ENCODE peak calls at places on chromosomes 11 and 22, in eight cellular contexts. L, J, W, C, U, D, S and X are unnamed samples.

GRCh38 chr11:77375114-77375513 is 73.6 kb upstream of the GDPD4 start:
- DNase-seq in U (no peak), S (no peak), D (no peak), C (no peak), J (no peak), W (no peak), L (no peak), X (no peak)

GRCh38 chr22:31922593-31922992 is 21.7 kb upstream of the YWHAH start:
- DNase-seq in C (no peak), S (no peak), J (no peak), W (no peak), L (no peak), U (no peak), D (no peak), X (no peak)

GRCh38 chr22:41367680-41368542 is 13.8 kb upstream of the TEF start:
- DNase-seq in S (no peak), C (peak), W (no peak), J (peak), L (peak), U (no peak), D (no peak), X (no peak)

GRCh38 chr22:48629631-48630443 is 1197.8 kb downstream of the BRD1 start:
- DNase-seq in C (no peak), S (no peak), W (no peak), U (no peak), D (no peak), J (no peak), L (no peak), X (no peak)

GRCh38 chr22:29049655-29050263 is 11.9 kb downstream of the C22orf31 start:
- DNase-seq in D (no peak), S (no peak), W (no peak), J (no peak), U (no peak), C (no peak), L (no peak), X (no peak)

GRCh38 chr11:32154275-32154674 is 63.4 kb downstream of the RCN1 start:
- DNase-seq in W (no peak), L (no peak), C (no peak), U (peak), J (no peak), S (no peak), D (no peak), X (no peak)

GRCh38 chr11:69521461-69521860 is 40.0 kb downstream of the LINC01488 start:
- DNase-seq in U (no peak), J (peak), W (no peak), S (no peak), D (no peak), C (no peak), L (no peak), X (no peak)

GRCh38 chr11:130726234-130726559 is 190.1 kb downstream of the SNX19 start:
- DNase-seq in D (no peak), W (peak), S (no peak), L (peak), C (peak), J (no peak), U (no peak), X (no peak)

GRCh38 chr11:67418476-67419281 is 3.2 kb downstream of the CARNS1 start:
- DNase-seq in C (no peak), W (peak), U (no peak), D (peak), L (no peak), J (no peak), S (peak), X (no peak)

GRCh38 chr11:24773326-24773725 is 276.5 kb downstream of the LUZP2 start:
- DNase-seq in D (no peak), S (no peak), L (no peak), W (no peak), U (no peak), C (no peak), J (no peak), X (peak)

GRCh38 chr11:38169286-38169685 is 1571.2 kb upstream of the RAG2 start:
- DNase-seq in L (no peak), U (no peak), S (no peak), C (no peak), D (no peak), J (no peak), W (no peak), X (peak)

GRCh38 chr11:34358258-34358665 is 452 bp upstream of the ABTB2 start:
- DNase-seq in C (peak), W (peak), S (peak), D (no peak), J (no peak), L (peak), U (peak), X (no peak)

GRCh38 chr11:113991170-113991569 is 16.3 kb downstream of the HTR3A start:
- DNase-seq in C (no peak), L (no peak), W (no peak), D (no peak), U (no peak), S (no peak), J (no peak), X (no peak)

GRCh38 chr11:3199537-3200295 is 18.9 kb downstream of the MRGPRG start:
- DNase-seq in U (no peak), D (no peak), S (no peak), C (peak), W (no peak), J (no peak), L (peak), X (no peak)

GRCh38 chr11:34234086-34234740 is 123.6 kb downstream of the ABTB2 start:
- DNase-seq in J (no peak), D (peak), U (peak), C (no peak), S (peak), L (no peak), W (no peak), X (peak)

GRCh38 chr11:83827940-83828554 is 541.9 kb upstream of the CCDC90B start:
- DNase-seq in J (no peak), S (no peak), D (no peak), C (no peak), L (no peak), W (no peak), U (peak), X (no peak)

GRCh38 chr11:84714316-84714780 is 912.8 kb downstream of the DLG2 start:
- DNase-seq in D (no peak), J (peak), L (no peak), S (peak), C (peak), U (peak), W (peak), X (peak)

GRCh38 chr22:31625661-31626426 is 36.2 kb downstream of the PISD start:
- DNase-seq in J (no peak), S (no peak), L (no peak), C (no peak), W (peak), U (no peak), D (no peak), X (no peak)

GRCh38 chr11:73219396-73220285 is 1.6 kb downstream of the P2RY2 start:
- DNase-seq in D (no peak), L (no peak), U (no peak), S (no peak), W (no peak), C (peak), J (peak), X (no peak)

GRCh38 chr11:17185938-17186337 is 21.8 kb downstream of the PIK3C2A start:
- DNase-seq in U (no peak), D (no peak), W (no peak), S (no peak), L (no peak), J (no peak), C (no peak), X (no peak)

GRCh38 chr11:132980721-132981120 is 551.6 kb downstream of the OPCML start:
- DNase-seq in S (no peak), L (no peak), C (no peak), W (no peak), D (no peak), J (no peak), U (no peak), X (no peak)

GRCh38 chr11:45897556-45897955 is 9.5 kb downstream of the FREY1 start:
- DNase-seq in U (peak), L (no peak), W (peak), S (no peak), J (no peak), C (no peak), D (no peak), X (no peak)

GRCh38 chr11:133075351-133075750 is 456.9 kb downstream of the OPCML start:
- DNase-seq in U (no peak), C (no peak), J (no peak), W (no peak), L (no peak), S (no peak), D (no peak), X (no peak)

GRCh38 chr11:48098024-48098423 is 117.7 kb downstream of the PTPRJ start:
- DNase-seq in U (no peak), D (no peak), J (no peak), C (no peak), W (no peak), S (no peak), L (no peak), X (no peak)

GRCh38 chr11:28343304-28344233 is 235.4 kb downstream of the METTL15 start:
- DNase-seq in C (no peak), J (no peak), L (no peak), S (no peak), D (no peak), W (no peak), U (peak), X (peak)

GRCh38 chr11:2794419-2794795 is 91.2 kb downstream of the CDKN1C start:
- DNase-seq in W (peak), J (peak), L (no peak), D (no peak), U (no peak), C (peak), S (peak), X (no peak)

GRCh38 chr22:35749808-35750207 is 32.1 kb downstream of the APOL5 start:
- DNase-seq in J (no peak), U (no peak), C (no peak), D (no peak), W (no peak), L (no peak), S (no peak), X (no peak)

GRCh38 chr11:113862430-113862829 is 12.9 kb downstream of the USP28 start:
- DNase-seq in W (no peak), S (no peak), C (no peak), L (no peak), U (peak), D (no peak), J (no peak), X (no peak)

DNA sequence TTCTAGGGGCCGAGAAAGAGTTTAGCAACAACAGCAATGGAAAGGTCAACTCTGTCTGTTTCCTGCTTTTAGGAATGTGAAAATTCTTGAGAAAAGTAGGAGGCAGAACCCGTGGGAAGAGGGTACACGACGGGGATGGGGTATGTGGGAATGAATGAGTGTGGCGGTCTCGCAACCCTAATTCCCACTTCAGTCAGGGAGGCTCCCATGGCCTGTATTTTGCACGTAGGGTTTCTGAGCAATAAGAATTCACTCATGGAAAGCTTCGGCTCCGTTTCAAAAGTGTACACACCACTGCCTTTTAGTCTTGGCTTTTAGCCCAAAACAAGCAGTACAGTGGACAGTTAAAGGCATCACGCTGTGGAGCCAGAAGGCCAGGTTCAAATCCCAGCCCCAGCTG is 116.7 kb downstream of the MN1 start:
- DNase-seq in J (no peak), D (no peak), W (no peak), S (no peak), L (no peak), C (no peak), U (no peak), X (no peak)
- H3K27ac ChIP-seq in J (no peak), D (no peak), W (peak), S (no peak), L (peak), C (no peak), U (no peak), X (no peak)

GRCh38 chr22:46003271-46004091 is 26.5 kb upstream of the WNT7B start:
- DNase-seq in W (no peak), J (peak), S (no peak), D (no peak), L (no peak), C (no peak), U (no peak), X (no peak)

GRCh38 chr22:46001426-46002106 is 24.6 kb upstream of the WNT7B start:
- DNase-seq in U (no peak), C (no peak), L (no peak), W (no peak), J (peak), S (no peak), D (no peak), X (no peak)

GRCh38 chr22:46001046-46001425 is 24.1 kb upstream of the WNT7B start:
- DNase-seq in W (no peak), J (peak), S (no peak), U (no peak), D (no peak), C (no peak), L (no peak), X (no peak)

GRCh38 chr22:46004105-46004866 is 27.3 kb upstream of the WNT7B start:
- DNase-seq in C (no peak), W (no peak), U (no peak), S (no peak), D (peak), J (peak), L (no peak), X (no peak)

GRCh38 chr22:46002757-46003270 is 25.9 kb upstream of the WNT7B start:
- DNase-seq in U (no peak), S (no peak), L (no peak), C (no peak), D (no peak), W (peak), J (peak), X (no peak)
- H3K27ac ChIP-seq in U (peak), S (no peak), L (no peak), C (no peak), D (no peak), W (no peak), J (no peak), X (no peak)

GRCh38 chr22:37998543-37998942 is 14.2 kb upstream of the SOX10 start:
- DNase-seq in J (no peak), U (no peak), W (no peak), L (no peak), S (no peak), C (no peak), D (no peak), X (no peak)

GRCh38 chr22:37996515-37997246 is 12.3 kb upstream of the SOX10 start:
- DNase-seq in L (no peak), S (no peak), W (no peak), U (no peak), D (no peak), J (no peak), C (no peak), X (no peak)

GRCh38 chr22:37996079-37996478 is 11.7 kb upstream of the SOX10 start:
- DNase-seq in W (no peak), L (no peak), S (no peak), D (no peak), J (no peak), C (no peak), U (no peak), X (no peak)

GRCh38 chr22:37999236-37999635 is 14.9 kb upstream of the SOX10 start:
- DNase-seq in D (no peak), L (no peak), U (no peak), W (no peak), C (no peak), J (no peak), S (no peak), X (peak)

DNA sequence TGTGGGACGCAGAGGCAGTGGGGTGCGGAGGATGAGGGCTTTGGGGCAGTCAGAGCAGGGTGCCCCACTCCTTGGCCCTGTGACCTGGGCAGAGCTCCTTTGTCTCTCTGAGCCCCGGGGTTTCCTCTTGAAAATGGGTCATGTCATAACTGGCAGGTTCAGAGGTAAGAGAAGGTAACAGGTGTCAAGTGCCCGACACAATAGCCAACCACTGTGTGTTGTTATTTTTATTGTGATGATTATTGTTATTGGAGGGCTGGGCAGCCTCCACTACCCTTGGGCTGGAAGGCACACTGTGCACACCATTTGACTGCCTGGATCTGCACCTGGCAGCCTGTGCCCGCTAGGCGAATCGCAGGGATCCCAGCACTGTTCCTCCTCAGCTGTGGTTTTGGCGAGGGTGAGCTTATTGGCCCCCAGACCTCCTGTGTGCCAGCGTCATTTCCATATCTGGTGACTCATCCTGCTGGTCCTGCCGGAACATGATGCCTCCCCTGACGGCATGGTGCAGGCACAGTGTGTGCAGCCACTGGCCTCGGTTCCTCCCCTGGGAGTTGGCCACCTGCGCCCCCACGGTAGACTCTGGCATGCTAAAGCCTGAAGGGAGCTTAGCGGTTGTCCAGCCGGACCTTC is 15.4 kb upstream of the SOX10 start:
- DNase-seq in S (no peak), W (peak), U (no peak), D (no peak), L (no peak), C (no peak), J (no peak), X (peak)
- H3K27ac ChIP-seq in S (no peak), W (peak), U (peak), D (no peak), L (no peak), C (no peak), J (no peak), X (peak)

GRCh38 chr22:50018608-50019291 is 6.2 kb upstream of the IL17REL start:
- DNase-seq in C (no peak), W (no peak), J (no peak), U (no peak), L (no peak), D (no peak), S (peak), X (no peak)

GRCh38 chr22:50022171-50022819 is 9.7 kb upstream of the IL17REL start:
- DNase-seq in D (no peak), C (no peak), U (no peak), L (no peak), S (no peak), W (no peak), J (no peak), X (no peak)

GRCh38 chr22:50019316-50019715 is 6.8 kb upstream of the IL17REL start:
- DNase-seq in U (no peak), L (no peak), W (no peak), D (no peak), C (no peak), J (no peak), S (peak), X (no peak)

GRCh38 chr22:50017701-50018224 is 5.2 kb upstream of the IL17REL start:
- DNase-seq in C (no peak), U (no peak), W (no peak), D (no peak), J (no peak), L (no peak), S (peak), X (no peak)

DNA sequence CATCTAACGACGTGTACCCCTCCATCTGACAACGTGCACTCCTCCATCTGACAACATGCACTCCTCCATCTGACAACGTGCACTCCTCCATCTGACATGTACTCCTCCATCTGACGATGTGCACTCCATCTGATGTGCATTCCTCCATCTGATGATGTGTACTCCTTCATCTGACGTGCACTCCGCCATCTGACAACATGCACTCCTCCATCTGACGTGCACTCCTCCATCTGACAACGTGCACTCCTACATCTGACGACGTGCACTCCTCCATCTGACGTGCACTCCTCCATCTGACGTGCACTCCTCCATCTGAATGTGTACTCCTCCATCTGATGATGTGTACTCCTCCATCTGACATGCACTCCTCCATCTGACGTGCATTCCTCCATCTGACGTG is 8.0 kb upstream of the IL17REL start:
- DNase-seq in J (no peak), L (no peak), U (no peak), C (no peak), S (no peak), D (no peak), W (no peak), X (no peak)
- H3K27ac ChIP-seq in J (no peak), L (no peak), U (no peak), C (no peak), S (no peak), D (no peak), W (no peak), X (no peak)

GRCh38 chr11:299081-299891 is at the start of gene IFITM5:
- DNase-seq in J (peak), W (peak), U (no peak), D (no peak), C (peak), S (no peak), L (no peak), X (no peak)
- H3K27ac ChIP-seq in J (no peak), W (no peak), U (no peak), D (no peak), C (no peak), S (no peak), L (no peak), X (no peak)

GRCh38 chr11:128342511-128343133 is 244.7 kb downstream of the ETS1 start:
- DNase-seq in C (no peak), S (peak), J (peak), L (no peak), D (peak), U (peak), W (peak), X (peak)

GRCh38 chr11:128341280-128341679 is 246.1 kb downstream of the ETS1 start:
- DNase-seq in U (no peak), S (peak), J (no peak), C (no peak), L (no peak), D (peak), W (no peak), X (no peak)

GRCh38 chr11:128343870-128344269 is 243.5 kb downstream of the ETS1 start:
- DNase-seq in S (no peak), C (no peak), D (no peak), J (no peak), U (no peak), L (no peak), W (no peak), X (no peak)

GRCh38 chr11:128343134-128343514 is 244.2 kb downstream of the ETS1 start:
- DNase-seq in J (no peak), C (no peak), U (no peak), S (no peak), W (no peak), L (no peak), D (no peak), X (no peak)

DNA sequence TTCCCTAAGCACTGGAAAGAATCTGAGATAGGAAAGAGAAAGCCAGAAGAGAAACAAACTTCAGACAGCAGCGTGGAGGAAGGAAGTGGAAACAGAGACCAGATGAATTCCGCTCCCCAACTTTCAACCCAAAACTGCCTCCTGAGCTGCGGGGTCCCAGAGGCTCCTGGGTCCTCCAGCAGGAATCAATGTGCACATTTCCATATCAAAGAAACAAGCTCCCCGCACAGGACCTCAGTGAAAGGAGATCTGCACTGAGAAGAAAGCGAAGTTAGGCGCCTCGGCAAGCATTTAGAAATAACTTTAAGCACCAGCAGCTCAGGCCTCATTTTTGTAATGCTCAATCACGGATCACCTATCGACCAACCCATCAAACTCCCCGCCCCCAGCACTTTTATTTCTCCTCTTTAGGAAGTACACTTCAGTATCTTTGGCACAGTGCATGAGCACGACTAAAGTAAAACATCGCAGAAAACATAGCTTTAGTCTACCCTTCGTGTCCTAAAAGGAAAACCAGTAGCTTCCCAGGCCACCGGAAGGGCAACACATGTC is 245.5 kb downstream of the ETS1 start:
- DNase-seq in W (no peak), U (no peak), D (no peak), L (no peak), S (no peak), J (no peak), C (no peak), X (no peak)
- H3K27ac ChIP-seq in W (peak), U (no peak), D (peak), L (no peak), S (peak), J (peak), C (no peak), X (peak)